ENCODE peak calls at places on chromosomes 2 and 18, in ten cellular contexts. Q, C, R, O, A, E, L, P, W and B are unnamed samples.

GRCh38 chr2:190535586-190535985 is 1.1 kb upstream of the NEMP2 start:
- DNase-seq in Q (no peak), C (no peak), R (no peak), O (no peak), A (no peak), E (no peak), L (no peak), P (no peak), W (peak), B (peak)

GRCh38 chr2:73823916-73824523 is 4.7 kb upstream of the STAMBP start:
- DNase-seq in Q (no peak), C (no peak), R (peak), O (peak), A (peak), E (peak), L (peak), P (peak), W (peak), B (peak)

GRCh38 chr2:168935810-168936581 is 34.9 kb downstream of the G6PC2 start:
- DNase-seq in Q (no peak), C (no peak), R (peak), O (peak), A (no peak), E (no peak), L (no peak), P (no peak), W (peak), B (peak)

GRCh38 chr18:49819768-49820662 is 6.7 kb upstream of the ACAA2 start:
- DNase-seq in Q (no peak), C (no peak), R (no peak), O (no peak), A (no peak), E (no peak), L (no peak), P (no peak), W (peak), B (no peak)

GRCh38 chr2:218895758-218896500 is 15.3 kb downstream of the WNT10A start:
- DNase-seq in Q (no peak), C (no peak), R (no peak), O (peak), A (no peak), E (no peak), L (no peak), P (no peak), W (no peak), B (no peak)

GRCh38 chr18:58670561-58671121 is 624 bp upstream of the MALT1 start:
- DNase-seq in Q (peak), C (no peak), R (no peak), O (no peak), A (peak), E (peak), L (no peak), P (no peak), W (no peak), B (no peak)

GRCh38 chr2:162838141-162838500 is 446 bp downstream of the KCNH7 start:
- DNase-seq in Q (no peak), C (no peak), R (no peak), O (no peak), A (peak), E (peak), L (no peak), P (no peak), W (no peak), B (no peak)

GRCh38 chr18:9673296-9674251 is 34.5 kb upstream of the RAB31 start:
- DNase-seq in Q (no peak), C (no peak), R (peak), O (peak), A (no peak), E (peak), L (no peak), P (peak), W (peak), B (peak)

GRCh38 chr2:134234535-134234934 is 19.3 kb upstream of the MGAT5 start:
- DNase-seq in Q (no peak), C (no peak), R (no peak), O (peak), A (no peak), E (no peak), L (no peak), P (peak), W (no peak), B (no peak)

GRCh38 chr2:3638456-3638810 is 19.6 kb upstream of the ALLC start:
- DNase-seq in Q (no peak), C (no peak), R (no peak), O (no peak), A (no peak), E (no peak), L (no peak), P (no peak), W (no peak), B (no peak)

GRCh38 chr2:207044380-207044779 is 105.1 kb downstream of the CPO start:
- DNase-seq in Q (no peak), C (no peak), R (no peak), O (no peak), A (peak), E (peak), L (no peak), P (no peak), W (no peak), B (no peak)

GRCh38 chr2:217279571-217279970 is 419.7 kb upstream of the TNP1 start:
- DNase-seq in Q (no peak), C (no peak), R (peak), O (peak), A (no peak), E (no peak), L (peak), P (no peak), W (no peak), B (peak)

GRCh38 chr2:150544731-150545130 is 57.3 kb upstream of the RND3 start:
- DNase-seq in Q (no peak), C (no peak), R (no peak), O (no peak), A (no peak), E (no peak), L (no peak), P (no peak), W (no peak), B (no peak)

GRCh38 chr2:229921101-229921891 is 513 bp downstream of the TRIP12 start:
- DNase-seq in Q (peak), C (peak), R (peak), O (peak), A (peak), E (peak), L (no peak), P (peak), W (peak), B (peak)

GRCh38 chr18:4586729-4587128 is 131.6 kb upstream of the DLGAP1 start:
- DNase-seq in Q (no peak), C (no peak), R (peak), O (no peak), A (no peak), E (no peak), L (no peak), P (no peak), W (no peak), B (no peak)

GRCh38 chr18:62721837-62722795 is 6.8 kb downstream of the PHLPP1 start:
- DNase-seq in Q (no peak), C (no peak), R (peak), O (no peak), A (no peak), E (no peak), L (no peak), P (no peak), W (no peak), B (no peak)

GRCh38 chr18:79485788-79486355 is 90.1 kb downstream of the NFATC1 start:
- DNase-seq in Q (no peak), C (no peak), R (no peak), O (peak), A (no peak), E (no peak), L (peak), P (no peak), W (peak), B (peak)

GRCh38 chr2:214810670-214811069 is 1.2 kb upstream of the BARD1 start:
- DNase-seq in Q (no peak), C (no peak), R (no peak), O (no peak), A (no peak), E (no peak), L (no peak), P (peak), W (peak), B (peak)

GRCh38 chr18:35244671-35245070 is 3.8 kb downstream of the ZNF397 start:
- DNase-seq in Q (no peak), C (no peak), R (no peak), O (no peak), A (no peak), E (no peak), L (no peak), P (no peak), W (no peak), B (no peak)

GRCh38 chr2:134917219-134917957 is 1.2 kb upstream of the CCNT2 start:
- DNase-seq in Q (no peak), C (no peak), R (peak), O (no peak), A (no peak), E (no peak), L (no peak), P (peak), W (peak), B (no peak)